ENCODE peak calls at places on chromosomes 11 and 22, in five cellular contexts. W, R, O, N and C are unnamed samples.

GRCh38 chr11:116948375-116948774 is 111.0 kb upstream of the APOA1 start:
- DNase-seq in W (no peak), R (no peak), O (peak), N (no peak), C (peak)

GRCh38 chr11:111586305-111586915 is 15.8 kb upstream of the SIK2 start:
- DNase-seq in W (peak), R (no peak), O (peak), N (peak), C (peak)

GRCh38 chr11:113174862-113175261 is 139.5 kb upstream of the TTC12 start:
- DNase-seq in W (no peak), R (no peak), O (no peak), N (no peak), C (no peak)

GRCh38 chr11:1942541-1943260 is 4.4 kb upstream of the MRPL23 start:
- DNase-seq in W (no peak), R (no peak), O (no peak), N (peak), C (no peak)

GRCh38 chr11:72829178-72829577 is 15.0 kb downstream of the ATG16L2 start:
- DNase-seq in W (no peak), R (no peak), O (no peak), N (no peak), C (no peak)

GRCh38 chr11:66617148-66617814 is 851 bp downstream of the RBM14 start:
- DNase-seq in W (no peak), R (no peak), O (no peak), N (peak), C (peak)

GRCh38 chr11:697811-698311 is 2.2 kb downstream of the TMEM80 start:
- DNase-seq in W (no peak), R (no peak), O (no peak), N (no peak), C (peak)

GRCh38 chr22:46273432-46274148 is 5.8 kb downstream of the TTC38 start:
- DNase-seq in W (no peak), R (peak), O (no peak), N (no peak), C (no peak)

GRCh38 chr11:33877029-33877428 is 14.8 kb downstream of the LMO2 start:
- DNase-seq in W (no peak), R (no peak), O (no peak), N (no peak), C (no peak)

GRCh38 chr11:113896156-113896879 is 8.3 kb upstream of the HTR3B start:
- DNase-seq in W (peak), R (peak), O (peak), N (peak), C (peak)

GRCh38 chr11:39078465-39078864 is 2381.0 kb downstream of the LRRC4C start:
- DNase-seq in W (no peak), R (no peak), O (no peak), N (no peak), C (no peak)

GRCh38 chr11:129259950-129260349 is 67.8 kb upstream of the ARHGAP32 start:
- DNase-seq in W (no peak), R (no peak), O (no peak), N (no peak), C (peak)

GRCh38 chr11:125418396-125418795 is 77.7 kb downstream of the FEZ1 start:
- DNase-seq in W (no peak), R (no peak), O (no peak), N (no peak), C (no peak)

GRCh38 chr22:41862160-41862529 is 29.2 kb downstream of the SREBF2 start:
- DNase-seq in W (no peak), R (no peak), O (peak), N (no peak), C (peak)

GRCh38 chr11:114348200-114349191 is 51.8 kb downstream of the C11orf71 start:
- DNase-seq in W (peak), R (peak), O (peak), N (peak), C (peak)

GRCh38 chr11:128580612-128581011 is 6.7 kb downstream of the ETS1 start:
- DNase-seq in W (no peak), R (no peak), O (no peak), N (no peak), C (peak)

GRCh38 chr22:44261861-44262595 is 50.7 kb downstream of the SHISAL1 start:
- DNase-seq in W (no peak), R (no peak), O (no peak), N (no peak), C (no peak)

GRCh38 chr11:78161937-78162336 is 22.5 kb upstream of the ALG8 start:
- DNase-seq in W (no peak), R (no peak), O (no peak), N (no peak), C (no peak)

GRCh38 chr11:43866520-43866919 is 14.1 kb upstream of the ALKBH3 start:
- DNase-seq in W (no peak), R (no peak), O (no peak), N (no peak), C (peak)

GRCh38 chr22:32745251-32745995 is 56.1 kb upstream of the TIMP3 start:
- DNase-seq in W (no peak), R (no peak), O (no peak), N (no peak), C (peak)

GRCh38 chr11:91587131-91587530 is 637.5 kb upstream of the FAT3 start:
- DNase-seq in W (no peak), R (no peak), O (no peak), N (no peak), C (peak)

GRCh38 chr11:125435461-125436238 is 60.4 kb downstream of the FEZ1 start:
- DNase-seq in W (no peak), R (no peak), O (no peak), N (no peak), C (no peak)

GRCh38 chr22:45218974-45219373 is 21.7 kb downstream of the KIAA0930 start:
- DNase-seq in W (no peak), R (no peak), O (peak), N (no peak), C (no peak)

GRCh38 chr11:111729441-111729840 is 36.7 kb downstream of the PPP2R1B start:
- DNase-seq in W (no peak), R (no peak), O (no peak), N (no peak), C (no peak)

GRCh38 chr22:19962246-19962908 is 20.8 kb upstream of the TXNRD2 start:
- DNase-seq in W (peak), R (peak), O (peak), N (no peak), C (peak)

GRCh38 chr22:21000987-21001600 is 824 bp downstream of the THAP7 start:
- DNase-seq in W (no peak), R (no peak), O (no peak), N (no peak), C (no peak)

GRCh38 chr11:27055065-27055682 is 14.6 kb downstream of the BBOX1 start:
- DNase-seq in W (no peak), R (no peak), O (no peak), N (no peak), C (peak)

GRCh38 chr11:68524681-68525080 is 64.1 kb downstream of the PPP6R3 start:
- DNase-seq in W (no peak), R (no peak), O (no peak), N (no peak), C (no peak)

GRCh38 chr11:82980292-82980691 is 78.8 kb downstream of the DDIAS start:
- DNase-seq in W (no peak), R (no peak), O (no peak), N (no peak), C (peak)

GRCh38 chr11:14422052-14422813 is 63.2 kb upstream of the RRAS2 start:
- DNase-seq in W (peak), R (peak), O (no peak), N (no peak), C (peak)

GRCh38 chr11:62747475-62748160 is 6.3 kb downstream of the ZBTB3 start:
- DNase-seq in W (no peak), R (no peak), O (no peak), N (no peak), C (no peak)

GRCh38 chr22:50734343-50734771 is 3.6 kb upstream of the ACR start:
- DNase-seq in W (no peak), R (no peak), O (no peak), N (no peak), C (no peak)

GRCh38 chr22:32751065-32751739 is 50.3 kb upstream of the TIMP3 start:
- DNase-seq in W (no peak), R (no peak), O (no peak), N (no peak), C (no peak)